ENCODE peak calls at places on chromosomes 16 and 17, in nine cellular contexts. C is breast epithelium; X is H7; M is cardiac muscle cell; A is naive thymus-derived CD4-positive, alpha-beta T cell; U is heart right ventricle; N is AG04449; P is neuronal stem cell; I is effector memory CD4-positive, alpha-beta T cell. Y is an unnamed sample.

GRCh38 chr16:21276090-21276489 is 2.0 kb downstream of the CRYM start:
- DNase-seq in C (no peak), X (no peak), M (no peak), A (no peak), U (no peak), N (no peak), P (no peak), I (no peak), Y (no peak)

GRCh38 chr17:1481736-1482135 is 10.8 kb downstream of the MYO1C start:
- DNase-seq in C (no peak), X (no peak), M (no peak), A (no peak), U (no peak), N (no peak), P (no peak), I (no peak), Y (no peak)

GRCh38 chr17:37829446-37830142 is 84.7 kb upstream of the HNF1B start:
- DNase-seq in C (no peak), X (no peak), M (no peak), A (no peak), U (no peak), N (no peak), P (no peak), I (no peak), Y (no peak)

GRCh38 chr16:56858375-56858774 is 6.6 kb upstream of the SLC12A3 start:
- DNase-seq in C (no peak), X (no peak), M (no peak), A (no peak), U (no peak), N (no peak), P (no peak), I (no peak), Y (no peak)

GRCh38 chr17:67448449-67448848 is 71.4 kb downstream of the PITPNC1 start:
- DNase-seq in C (no peak), X (no peak), M (no peak), A (no peak), U (no peak), N (no peak), P (no peak), I (no peak), Y (no peak)

GRCh38 chr17:42928714-42929496 is 28.3 kb downstream of the G6PC1 start:
- DNase-seq in C (no peak), X (peak), M (peak), A (no peak), U (peak), N (peak), P (no peak), I (no peak), Y (peak)

GRCh38 chr17:75439287-75439686 is 17.1 kb upstream of the TMEM94 start:
- DNase-seq in C (no peak), X (no peak), M (no peak), A (no peak), U (no peak), N (no peak), P (no peak), I (no peak), Y (no peak)

GRCh38 chr16:15398618-15399316 is 3.2 kb downstream of the MPV17L start:
- DNase-seq in C (no peak), X (no peak), M (no peak), A (no peak), U (no peak), N (no peak), P (no peak), I (no peak), Y (no peak)

GRCh38 chr16:57167951-57168350 is 17.9 kb downstream of the PSME3IP1 start:
- DNase-seq in C (no peak), X (peak), M (peak), A (peak), U (no peak), N (peak), P (peak), I (no peak), Y (peak)

GRCh38 chr17:35892091-35892637 is 12.0 kb upstream of the CCL5 start:
- DNase-seq in C (no peak), X (no peak), M (peak), A (no peak), U (no peak), N (no peak), P (no peak), I (no peak), Y (no peak)

GRCh38 chr17:77196251-77196650 is 55.5 kb downstream of the SEC14L1 start:
- DNase-seq in C (no peak), X (no peak), M (no peak), A (no peak), U (no peak), N (no peak), P (no peak), I (no peak), Y (no peak)

GRCh38 chr17:58336456-58337094 is 8.0 kb upstream of the TSPOAP1 start:
- DNase-seq in C (no peak), X (peak), M (peak), A (peak), U (no peak), N (no peak), P (no peak), I (no peak), Y (no peak)

GRCh38 chr16:71448274-71448866 is 6.5 kb upstream of the TLE7 start:
- DNase-seq in C (no peak), X (no peak), M (no peak), A (no peak), U (no peak), N (no peak), P (no peak), I (no peak), Y (no peak)

DNA sequence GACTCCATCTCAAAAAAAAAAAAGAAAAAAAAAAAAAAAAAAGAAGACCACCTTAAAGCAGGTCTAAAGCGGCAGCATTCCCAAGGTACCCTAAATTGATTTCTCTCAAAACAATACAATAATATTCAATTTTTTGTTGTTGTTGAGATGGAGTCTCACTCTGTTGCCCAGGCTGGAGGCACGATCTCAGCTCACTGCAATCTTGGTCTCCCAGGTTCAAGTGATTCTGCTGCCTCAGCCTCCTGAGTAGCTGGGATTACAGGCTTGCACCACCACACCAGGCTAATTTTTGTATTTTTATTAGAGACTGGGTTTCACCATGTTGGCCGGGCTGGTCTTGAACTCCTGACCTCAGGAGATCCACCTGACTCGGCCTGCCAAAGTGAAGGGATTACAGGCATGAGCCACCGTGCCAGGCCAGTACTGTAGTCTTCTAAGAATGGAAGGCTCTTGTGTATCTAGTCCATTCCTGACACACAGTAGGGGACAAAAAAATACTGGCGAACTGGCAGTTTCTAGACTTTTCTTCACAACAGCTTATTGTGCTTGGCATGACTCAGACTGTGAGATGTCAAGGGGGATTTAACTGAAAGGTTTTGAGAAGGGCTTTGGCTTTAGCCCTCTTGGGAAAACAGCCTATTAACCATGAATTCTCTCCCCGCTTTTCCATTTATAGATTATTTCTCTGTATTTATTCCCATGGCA is 17.3 kb downstream of the CDR2 start:
- DNase-seq in C (no peak), X (no peak), M (no peak), A (no peak), U (no peak), N (no peak), P (no peak), I (no peak), Y (no peak)
- H3K4me3 ChIP-seq in C (no peak), X (no peak), M (no peak), A (peak), U (no peak), N (no peak), P (no peak), I (no peak), Y (no peak)

GRCh38 chr16:13906426-13907089 is 13.4 kb upstream of the ERCC4 start:
- DNase-seq in C (no peak), X (no peak), M (no peak), A (no peak), U (no peak), N (no peak), P (no peak), I (no peak), Y (no peak)
- H3K4me3 ChIP-seq in C (no peak), X (no peak), M (no peak), A (no peak), U (no peak), N (no peak), P (no peak), I (no peak), Y (no peak)

DNA sequence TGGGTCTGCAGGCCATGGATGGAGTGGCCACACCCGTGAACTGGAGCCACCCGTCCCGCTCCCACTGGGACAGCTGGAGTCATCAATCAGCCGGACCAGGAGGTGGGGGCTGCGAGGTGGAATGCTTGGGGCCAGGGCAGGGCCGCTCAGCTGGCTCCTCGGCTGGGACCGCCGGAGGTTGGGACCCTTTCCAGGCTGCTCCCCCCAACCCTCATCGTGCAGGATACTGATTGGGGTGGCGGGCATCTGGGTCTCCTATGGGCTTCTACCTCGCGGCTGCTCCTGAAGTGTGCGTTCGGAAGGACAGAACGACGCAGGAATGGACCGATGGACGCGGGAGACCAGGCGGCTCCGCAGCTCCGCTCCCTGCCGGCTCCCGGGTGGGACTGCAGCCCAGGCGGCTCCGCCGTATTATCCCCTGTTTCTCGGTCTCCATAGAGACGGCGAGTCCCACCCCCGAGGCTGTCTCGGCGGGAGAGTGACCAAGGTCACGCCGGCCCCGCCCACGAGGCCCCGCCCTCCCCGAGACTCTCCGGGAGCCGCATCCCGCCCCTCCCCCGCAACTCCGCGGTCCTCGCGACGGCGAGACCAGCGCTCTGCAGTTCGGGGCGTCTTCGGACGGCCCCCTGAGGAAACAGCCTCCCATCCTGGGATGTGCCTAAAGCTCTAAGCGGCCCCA is at the start of gene TPPP3:
- DNase-seq in C (peak), X (peak), M (peak), A (no peak), U (peak), N (no peak), P (peak), I (peak), Y (no peak)
- H3K4me3 ChIP-seq in C (peak), X (peak), M (peak), A (no peak), U (peak), N (peak), P (peak), I (peak), Y (peak)

GRCh38 chr16:73064996-73065349 is 17.0 kb upstream of the ZFHX3 start:
- DNase-seq in C (no peak), X (no peak), M (no peak), A (no peak), U (no peak), N (no peak), P (peak), I (no peak), Y (no peak)

GRCh38 chr16:73065617-73066313 is 17.8 kb upstream of the ZFHX3 start:
- DNase-seq in C (no peak), X (peak), M (peak), A (no peak), U (no peak), N (no peak), P (peak), I (no peak), Y (no peak)

GRCh38 chr16:73067671-73068545 is 20.0 kb upstream of the ZFHX3 start:
- DNase-seq in C (no peak), X (no peak), M (no peak), A (no peak), U (no peak), N (no peak), P (no peak), I (no peak), Y (no peak)

GRCh38 chr16:73066927-73067670 is 19.2 kb upstream of the ZFHX3 start:
- DNase-seq in C (no peak), X (peak), M (peak), A (no peak), U (no peak), N (no peak), P (no peak), I (no peak), Y (peak)

GRCh38 chr16:73066321-73066926 is 18.5 kb upstream of the ZFHX3 start:
- DNase-seq in C (no peak), X (peak), M (no peak), A (no peak), U (no peak), N (no peak), P (peak), I (no peak), Y (no peak)
- H3K4me3 ChIP-seq in C (no peak), X (peak), M (peak), A (no peak), U (peak), N (no peak), P (no peak), I (no peak), Y (peak)

DNA sequence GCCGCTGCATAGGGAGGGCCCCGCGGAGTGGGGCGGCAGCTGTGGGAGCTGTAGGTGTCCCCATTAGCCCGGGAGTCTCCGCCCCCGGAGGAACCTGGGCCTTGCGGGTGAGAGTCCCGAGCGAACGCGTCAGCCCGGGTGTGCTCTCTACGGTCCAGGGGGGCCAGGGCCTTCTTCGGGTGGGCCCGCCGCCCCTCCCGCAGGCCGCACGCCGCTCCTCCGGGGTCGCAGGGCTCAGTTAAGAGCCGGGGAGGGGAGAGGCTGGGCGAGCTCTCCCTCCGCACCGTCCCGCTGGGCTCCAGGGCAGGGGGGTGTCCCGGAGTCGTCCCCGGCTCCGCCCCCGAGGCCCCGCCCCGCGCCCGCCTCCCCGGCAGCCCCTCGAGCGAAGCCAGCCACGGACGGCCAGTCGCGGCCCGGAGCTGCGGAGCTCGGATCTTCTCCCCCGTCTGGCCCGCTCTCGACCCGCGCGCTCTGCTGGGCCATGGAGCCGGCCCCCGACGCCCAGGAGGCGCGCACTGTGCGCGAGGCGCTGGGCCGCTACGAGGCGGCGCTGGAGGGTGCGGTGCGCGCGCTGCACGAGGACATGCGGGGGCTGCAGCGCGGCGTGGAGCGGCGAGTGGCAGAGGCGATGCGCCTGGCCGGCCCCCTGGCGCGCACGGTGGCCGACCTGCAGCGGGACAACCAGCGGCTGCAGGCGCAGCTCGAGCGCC is at the start of gene SMTNL2:
- DNase-seq in C (no peak), X (peak), M (peak), A (no peak), U (peak), N (no peak), P (no peak), I (no peak), Y (no peak)
- H3K4me3 ChIP-seq in C (peak), X (peak), M (peak), A (no peak), U (peak), N (no peak), P (peak), I (peak), Y (peak)

GRCh38 chr16:55367301-55367745 is 43.3 kb downstream of the IRX6 start:
- DNase-seq in C (no peak), X (no peak), M (peak), A (no peak), U (no peak), N (peak), P (no peak), I (no peak), Y (no peak)
- H3K4me3 ChIP-seq in C (no peak), X (no peak), M (no peak), A (no peak), U (no peak), N (no peak), P (no peak), I (no peak), Y (no peak)

GRCh38 chr16:88633684-88634140 is 4.7 kb upstream of the IL17C start:
- DNase-seq in C (no peak), X (peak), M (peak), A (no peak), U (no peak), N (no peak), P (no peak), I (peak), Y (no peak)
- H3K4me3 ChIP-seq in C (peak), X (peak), M (no peak), A (peak), U (peak), N (no peak), P (no peak), I (peak), Y (no peak)

GRCh38 chr16:3004319-3004718 is 8.4 kb upstream of the CLDN9 start:
- DNase-seq in C (no peak), X (peak), M (no peak), A (no peak), U (no peak), N (no peak), P (no peak), I (peak), Y (no peak)

GRCh38 chr16:3003582-3004270 is 9.0 kb upstream of the CLDN9 start:
- DNase-seq in C (peak), X (peak), M (peak), A (peak), U (peak), N (peak), P (peak), I (peak), Y (peak)

GRCh38 chr16:2999929-3000328 is 12.8 kb upstream of the CLDN9 start:
- DNase-seq in C (no peak), X (no peak), M (no peak), A (no peak), U (no peak), N (no peak), P (no peak), I (no peak), Y (no peak)

GRCh38 chr16:3001316-3001715 is 11.4 kb upstream of the CLDN9 start:
- DNase-seq in C (no peak), X (peak), M (no peak), A (no peak), U (no peak), N (no peak), P (no peak), I (no peak), Y (no peak)

DNA sequence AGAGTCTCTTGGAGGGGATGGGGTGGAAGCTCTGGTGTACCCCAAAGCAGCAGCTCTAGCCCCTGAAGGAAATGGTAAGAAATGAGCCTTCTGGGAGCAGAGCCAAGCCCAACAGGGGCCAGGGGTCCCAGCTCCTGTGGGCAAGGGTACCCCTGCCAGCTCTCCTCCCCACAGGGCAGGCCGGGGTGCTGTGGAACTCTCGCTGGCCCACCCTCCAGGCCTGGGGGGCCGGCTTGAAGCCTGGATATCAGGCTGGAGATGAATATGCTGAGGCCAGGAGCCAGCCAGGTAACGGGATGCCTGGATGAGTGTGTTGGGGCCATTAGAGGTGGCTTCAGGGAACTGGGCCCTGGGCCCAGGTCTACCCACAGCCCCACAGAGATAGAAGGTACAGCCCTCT is 12.2 kb upstream of the CLDN9 start:
- DNase-seq in C (no peak), X (no peak), M (no peak), A (no peak), U (no peak), N (no peak), P (no peak), I (no peak), Y (no peak)
- H3K4me3 ChIP-seq in C (no peak), X (no peak), M (no peak), A (no peak), U (no peak), N (no peak), P (no peak), I (no peak), Y (no peak)

DNA sequence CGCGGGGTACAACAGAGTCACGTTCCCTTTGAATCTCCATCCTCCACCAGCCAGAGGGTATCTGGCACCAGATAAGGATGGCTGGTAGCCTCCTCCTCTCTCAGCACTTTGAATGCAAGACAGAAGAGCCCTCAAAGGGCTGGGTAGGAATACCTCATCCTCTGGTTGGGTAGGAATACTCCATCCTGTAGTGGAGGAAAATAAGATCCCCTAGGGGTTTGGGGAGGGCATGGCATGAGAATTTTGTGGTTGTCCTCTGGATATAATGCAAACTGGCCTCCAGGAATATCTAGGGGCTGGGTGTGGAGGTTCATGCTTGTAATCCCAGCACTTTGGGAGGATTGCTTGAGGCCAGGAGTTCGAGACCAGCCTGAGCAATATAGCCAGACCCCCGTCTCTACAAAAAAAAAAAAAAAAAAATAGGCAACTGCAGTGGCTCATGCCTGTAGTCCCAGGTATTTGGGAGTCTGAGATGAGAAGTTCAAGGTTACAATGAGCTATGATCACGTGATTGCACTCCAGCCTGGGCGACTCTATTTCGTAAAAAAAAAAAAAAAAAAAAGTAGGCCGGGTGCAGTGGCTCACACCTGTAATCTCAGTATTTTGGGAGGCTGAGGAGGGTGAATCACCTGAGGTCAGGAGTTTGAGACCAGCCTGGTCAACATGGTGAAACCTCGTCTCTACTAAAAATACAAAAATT is 2.7 kb downstream of the IGFBP4 start:
- DNase-seq in C (no peak), X (no peak), M (peak), A (no peak), U (no peak), N (no peak), P (no peak), I (no peak), Y (no peak)
- H3K4me3 ChIP-seq in C (peak), X (no peak), M (no peak), A (no peak), U (peak), N (peak), P (peak), I (no peak), Y (peak)

DNA sequence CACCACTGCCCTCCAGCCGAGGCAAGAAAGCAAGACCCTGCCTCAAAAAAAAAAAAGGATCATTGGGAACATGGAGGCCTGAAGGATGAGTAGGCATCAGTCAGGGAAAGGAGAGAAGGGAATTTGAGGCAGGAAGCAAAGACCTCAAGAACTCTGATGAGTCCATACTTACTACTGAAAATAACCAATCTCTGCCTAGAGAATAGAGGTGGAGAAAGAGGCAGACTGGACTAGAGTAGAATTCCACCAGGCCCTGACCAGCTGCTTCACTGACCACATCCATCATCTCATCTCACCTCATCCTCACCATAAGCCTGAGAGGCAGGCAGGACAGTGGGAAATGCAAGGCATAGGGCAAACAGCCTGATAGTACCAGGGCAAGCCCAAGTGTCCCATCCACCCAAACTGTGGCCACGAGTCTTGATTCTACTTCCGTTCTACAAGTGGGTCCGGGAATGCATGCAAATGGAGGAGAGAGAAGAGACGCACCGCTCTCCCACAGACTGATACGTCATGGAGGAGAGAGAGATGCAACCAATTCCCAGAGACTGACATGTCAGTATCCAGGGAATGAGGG is 17.1 kb downstream of the ANKRD11 start:
- DNase-seq in C (no peak), X (no peak), M (no peak), A (no peak), U (no peak), N (no peak), P (no peak), I (no peak), Y (no peak)
- H3K4me3 ChIP-seq in C (no peak), X (no peak), M (no peak), A (no peak), U (no peak), N (no peak), P (no peak), I (no peak), Y (no peak)

Y was measured in skeletal muscle cell.